ENCODE peak calls at places on chromosomes 7 and 10, in six cellular contexts. I is WTC11, M is glutamatergic neuron, Z is neural crest cell, N is epithelial cell of esophagus, P is activated B cell treated with CpG ODN at 0.5 μM for 24 hours. H is an unnamed sample.

GRCh38 chr10:84026821-84027257 is 112.5 kb upstream of the GHITM start:
- DNase-seq in I (peak), M (peak), Z (peak), N (peak), P (no peak), H (no peak)

GRCh38 chr10:46525177-46525823 is 31.2 kb downstream of the GPRIN2 start:
- DNase-seq in I (peak), M (peak), Z (no peak), N (peak), P (peak), H (no peak)

GRCh38 chr7:70040971-70041766 is 442.9 kb downstream of the AUTS2 start:
- DNase-seq in I (no peak), M (no peak), Z (no peak), N (peak), P (no peak), H (no peak)

GRCh38 chr7:23530355-23530754 is 1.4 kb downstream of the TRA2A start:
- DNase-seq in I (no peak), M (no peak), Z (no peak), N (peak), P (no peak), H (no peak)

GRCh38 chr7:140557809-140558518 is 78.7 kb upstream of the MKRN1 start:
- DNase-seq in I (no peak), M (no peak), Z (no peak), N (peak), P (no peak), H (no peak)

GRCh38 chr10:58568428-58568935 is 55.8 kb downstream of the BICC1 start:
- DNase-seq in I (no peak), M (no peak), Z (no peak), N (no peak), P (no peak), H (no peak)

GRCh38 chr7:5598769-5599371 is 175.2 kb upstream of the TNRC18 start:
- DNase-seq in I (peak), M (peak), Z (no peak), N (peak), P (no peak), H (no peak)

GRCh38 chr7:90579181-90579688 is 16.9 kb upstream of the CDK14 start:
- DNase-seq in I (no peak), M (no peak), Z (no peak), N (peak), P (no peak), H (no peak)

GRCh38 chr10:112115781-112116385 is 67.7 kb downstream of the GPAM start:
- DNase-seq in I (peak), M (peak), Z (peak), N (peak), P (no peak), H (peak)

GRCh38 chr10:11042375-11042774 is 24.7 kb downstream of the CELF2 start:
- DNase-seq in I (no peak), M (no peak), Z (no peak), N (no peak), P (no peak), H (no peak)

GRCh38 chr10:103637855-103638561 is 144.5 kb downstream of the NEURL1 start:
- DNase-seq in I (no peak), M (no peak), Z (no peak), N (no peak), P (no peak), H (no peak)

GRCh38 chr10:76558996-76559888 is 1078.4 kb downstream of the KCNMA1 start:
- DNase-seq in I (no peak), M (no peak), Z (no peak), N (no peak), P (no peak), H (no peak)

GRCh38 chr7:840001-840600 is 7.8 kb downstream of the SUN1 start:
- DNase-seq in I (no peak), M (no peak), Z (no peak), N (no peak), P (no peak), H (no peak)

GRCh38 chr10:96360331-96360730 is 1.5 kb upstream of the OPALIN start:
- DNase-seq in I (no peak), M (no peak), Z (no peak), N (no peak), P (no peak), H (no peak)

GRCh38 chr10:124744688-124745055 is 494 bp upstream of the FAM53B start:
- DNase-seq in I (no peak), M (no peak), Z (no peak), N (peak), P (no peak), H (no peak)

GRCh38 chr7:90246184-90246583 is 1.2 kb downstream of the CFAP69 start:
- DNase-seq in I (peak), M (no peak), Z (no peak), N (no peak), P (no peak), H (no peak)

GRCh38 chr7:5222861-5223411 is 32.9 kb downstream of the WIPI2 start:
- DNase-seq in I (no peak), M (no peak), Z (no peak), N (no peak), P (no peak), H (peak)

GRCh38 chr7:135644154-135644553 is 18.2 kb upstream of the STMP1 start:
- DNase-seq in I (no peak), M (no peak), Z (no peak), N (peak), P (no peak), H (no peak)

GRCh38 chr10:8825611-8826010 is 771.1 kb downstream of the GATA3 start:
- DNase-seq in I (no peak), M (no peak), Z (no peak), N (peak), P (no peak), H (no peak)

GRCh38 chr10:86968271-86968993 is at the start of gene ADIRF:
- DNase-seq in I (peak), M (peak), Z (no peak), N (peak), P (no peak), H (no peak)

GRCh38 chr10:28180654-28181053 is 122.2 kb downstream of the MPP7 start:
- DNase-seq in I (no peak), M (no peak), Z (no peak), N (peak), P (no peak), H (no peak)

GRCh38 chr7:24981544-24981951 is 1.6 kb upstream of the OSBPL3 start:
- DNase-seq in I (peak), M (peak), Z (peak), N (peak), P (peak), H (no peak)

GRCh38 chr7:102439963-102440795 is 6.8 kb downstream of the ORAI2 start:
- DNase-seq in I (peak), M (no peak), Z (no peak), N (peak), P (no peak), H (no peak)

GRCh38 chr10:5043716-5044115 is 40.1 kb upstream of the AKR1C2 start:
- DNase-seq in I (no peak), M (no peak), Z (no peak), N (peak), P (no peak), H (no peak)

DNA sequence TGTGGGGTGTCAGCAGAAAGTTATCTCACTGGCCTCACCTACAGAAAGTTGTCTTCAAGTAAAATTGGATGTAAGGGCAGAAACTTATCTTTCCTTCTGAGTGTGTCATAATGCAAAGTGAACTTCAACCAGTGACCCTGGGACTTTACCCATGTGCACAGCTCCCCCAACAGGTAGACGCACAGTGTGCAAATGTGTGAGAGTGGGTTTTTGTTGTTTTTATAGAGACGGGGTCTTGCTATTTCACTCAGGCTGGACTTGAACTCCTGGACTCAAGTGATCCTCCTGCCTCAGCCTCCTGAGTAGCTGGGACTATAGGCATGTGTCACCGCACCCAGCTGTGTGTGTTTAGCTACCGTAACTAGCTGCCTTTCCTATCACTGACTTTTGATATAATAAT is 6.4 kb upstream of the KAZALD1 start:
- DNase-seq in I (no peak), M (no peak), Z (no peak), N (no peak), P (no peak), H (no peak)
- TF ChIP-seq CTCF in I (no peak), M (no peak), Z (no peak), N (no peak), P (no peak), H (peak)

GRCh38 chr10:19416164-19416563 is 367.6 kb downstream of the MALRD1 start:
- DNase-seq in I (no peak), M (no peak), Z (no peak), N (no peak), P (no peak), H (no peak)

GRCh38 chr10:19408924-19409323 is 360.3 kb downstream of the MALRD1 start:
- DNase-seq in I (no peak), M (no peak), Z (no peak), N (no peak), P (no peak), H (no peak)

GRCh38 chr10:19412531-19412930 is 363.9 kb downstream of the MALRD1 start:
- DNase-seq in I (no peak), M (no peak), Z (no peak), N (peak), P (no peak), H (no peak)

DNA sequence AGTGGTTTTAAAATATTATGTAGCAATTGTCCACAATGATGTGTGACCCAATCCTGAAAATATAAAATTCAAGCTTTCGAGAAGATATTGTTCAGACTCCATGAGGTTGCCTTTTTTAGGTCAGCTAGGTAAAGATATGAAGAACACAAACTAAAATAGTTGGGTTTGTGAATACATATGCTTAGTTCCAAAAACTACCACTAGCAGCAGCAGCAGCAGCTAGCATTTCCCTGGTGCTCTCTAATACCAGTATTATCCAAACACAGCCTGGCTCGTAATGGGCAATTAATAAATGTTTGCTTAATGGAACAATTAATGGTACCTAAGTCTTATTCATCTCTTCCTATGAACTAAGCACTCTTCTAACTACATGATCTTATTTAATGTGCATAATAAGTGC is 362.5 kb downstream of the MALRD1 start:
- DNase-seq in I (no peak), M (no peak), Z (no peak), N (no peak), P (no peak), H (no peak)
- TF ChIP-seq CTCF in I (no peak), M (no peak), Z (peak), N (no peak), P (no peak), H (peak)

DNA sequence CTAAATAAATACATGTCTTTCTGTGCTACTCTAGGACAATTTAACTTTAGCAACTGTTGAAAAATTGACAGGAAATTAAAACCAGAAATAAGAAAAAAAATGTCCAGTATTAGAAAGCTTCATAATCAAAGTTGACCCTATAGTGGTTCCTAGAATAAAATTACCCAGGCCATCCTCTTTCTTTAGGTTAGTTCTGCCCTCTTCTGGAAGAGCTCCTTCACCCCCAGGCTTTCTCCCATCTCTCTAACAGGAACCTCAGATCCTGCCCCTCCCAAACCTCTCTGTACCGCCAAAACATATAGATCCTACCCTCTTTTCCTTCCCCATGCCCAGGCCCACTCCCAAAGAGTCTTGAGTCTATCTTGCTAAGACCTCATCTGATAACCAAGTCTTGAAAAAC is 159.4 kb upstream of the CDK1 start:
- DNase-seq in I (no peak), M (no peak), Z (no peak), N (no peak), P (no peak), H (no peak)
- TF ChIP-seq CTCF in I (no peak), M (no peak), Z (no peak), N (no peak), P (no peak), H (no peak)

GRCh38 chr10:116670706-116671105 is 50.0 kb downstream of the PNLIPRP2 start:
- DNase-seq in I (no peak), M (no peak), Z (no peak), N (no peak), P (no peak), H (no peak)
- TF ChIP-seq CTCF in I (no peak), M (no peak), Z (no peak), N (no peak), P (no peak), H (no peak)

GRCh38 chr7:57308631-57309408 is 141.2 kb upstream of the ZNF716 start:
- DNase-seq in I (peak), M (no peak), Z (no peak), N (no peak), P (no peak), H (no peak)
- TF ChIP-seq CTCF in I (no peak), M (peak), Z (no peak), N (no peak), P (no peak), H (no peak)

H was measured in progenitor cell of endocrine pancreas.